ENCODE peak calls at places on chromosomes 16 and 17, in seven cellular contexts. O, I, C, L, J, H and U are unnamed samples.

GRCh38 chr16:66427036-66427446 is at the start of gene BEAN1:
- DNase-seq in O (no peak), I (no peak), C (peak; percentile 40), L (no peak), J (peak; percentile 52), H (no peak), U (no peak)

GRCh38 chr16:4743217-4743897 is 9.0 kb downstream of the DNAAF8 start:
- DNase-seq in O (no peak), I (no peak), C (no peak), L (no peak), J (no peak), H (no peak), U (no peak)

GRCh38 chr16:85145734-85146531 is 33.7 kb upstream of the CIBAR2 start:
- DNase-seq in O (no peak), I (no peak), C (no peak), L (no peak), J (no peak), H (no peak), U (no peak)

GRCh38 chr16:16009396-16009795 is 60.0 kb downstream of the ABCC1 start:
- DNase-seq in O (no peak), I (no peak), C (peak; percentile 63), L (no peak), J (no peak), H (no peak), U (no peak)

GRCh38 chr17:71870546-71870862 is 250.3 kb upstream of the SOX9 start:
- DNase-seq in O (no peak), I (no peak), C (no peak), L (no peak), J (no peak), H (no peak), U (no peak)

GRCh38 chr17:27339836-27340550 is 46.1 kb downstream of the WSB1 start:
- DNase-seq in O (no peak), I (no peak), C (no peak), L (no peak), J (no peak), H (no peak), U (no peak)

GRCh38 chr17:75340636-75341035 is 51.4 kb upstream of the SLC25A19 start:
- DNase-seq in O (no peak), I (no peak), C (no peak), L (no peak), J (no peak), H (no peak), U (no peak)

GRCh38 chr16:81885976-81886586 is 107.0 kb downstream of the PLCG2 start:
- DNase-seq in O (no peak), I (no peak), C (no peak), L (peak; percentile 16), J (no peak), H (no peak), U (no peak)

GRCh38 chr16:23996258-23996955 is 160.6 kb downstream of the PRKCB start:
- DNase-seq in O (no peak), I (no peak), C (no peak), L (no peak), J (no peak), H (no peak), U (no peak)

GRCh38 chr16:29710227-29711219 is 31.5 kb downstream of the QPRT start:
- DNase-seq in O (peak; percentile 22), I (peak; percentile 37), C (no peak), L (peak; percentile 79), J (no peak), H (peak; percentile 3), U (peak; percentile 57)

GRCh38 chr16:57113042-57113453 is 20.7 kb downstream of the CPNE2 start:
- DNase-seq in O (no peak), I (no peak), C (no peak), L (peak; percentile 34), J (no peak), H (no peak), U (peak; percentile 25)

GRCh38 chr17:80458016-80458415 is 18.4 kb downstream of the NPTX1 start:
- DNase-seq in O (no peak), I (no peak), C (no peak), L (no peak), J (no peak), H (no peak), U (no peak)

GRCh38 chr16:30660424-30661251 is 2.4 kb downstream of the FBRS start:
- DNase-seq in O (peak; percentile 67), I (no peak), C (no peak), L (peak; percentile 58), J (no peak), H (no peak), U (no peak)

GRCh38 chr16:70304892-70305448 is 6.0 kb downstream of the DDX19B start:
- DNase-seq in O (no peak), I (no peak), C (no peak), L (no peak), J (no peak), H (no peak), U (no peak)

GRCh38 chr17:6070280-6070894 is at the start of gene WSCD1:
- DNase-seq in O (no peak), I (no peak), C (peak; percentile 42), L (no peak), J (no peak), H (no peak), U (no peak)

GRCh38 chr17:58219789-58220183 is 731 bp upstream of the MKS1 start:
- DNase-seq in O (no peak), I (no peak), C (no peak), L (no peak), J (no peak), H (no peak), U (no peak)

GRCh38 chr16:57606847-57607501 is 21.5 kb upstream of the ADGRG1 start:
- DNase-seq in O (no peak), I (no peak), C (no peak), L (no peak), J (no peak), H (no peak), U (no peak)

GRCh38 chr17:7929158-7930029 is at the start of gene KCNAB3:
- DNase-seq in O (no peak), I (peak; percentile 82), C (peak; percentile 45), L (peak; percentile 69), J (peak; percentile 79), H (no peak), U (no peak)

GRCh38 chr16:47204736-47205499 is 61.2 kb upstream of the NETO2 start:
- DNase-seq in O (no peak), I (no peak), C (no peak), L (no peak), J (no peak), H (no peak), U (no peak)

GRCh38 chr16:17335826-17336492 is 134.8 kb downstream of the XYLT1 start:
- DNase-seq in O (no peak), I (peak; percentile 68), C (no peak), L (peak; percentile 19), J (peak; percentile 49), H (no peak), U (no peak)

DNA sequence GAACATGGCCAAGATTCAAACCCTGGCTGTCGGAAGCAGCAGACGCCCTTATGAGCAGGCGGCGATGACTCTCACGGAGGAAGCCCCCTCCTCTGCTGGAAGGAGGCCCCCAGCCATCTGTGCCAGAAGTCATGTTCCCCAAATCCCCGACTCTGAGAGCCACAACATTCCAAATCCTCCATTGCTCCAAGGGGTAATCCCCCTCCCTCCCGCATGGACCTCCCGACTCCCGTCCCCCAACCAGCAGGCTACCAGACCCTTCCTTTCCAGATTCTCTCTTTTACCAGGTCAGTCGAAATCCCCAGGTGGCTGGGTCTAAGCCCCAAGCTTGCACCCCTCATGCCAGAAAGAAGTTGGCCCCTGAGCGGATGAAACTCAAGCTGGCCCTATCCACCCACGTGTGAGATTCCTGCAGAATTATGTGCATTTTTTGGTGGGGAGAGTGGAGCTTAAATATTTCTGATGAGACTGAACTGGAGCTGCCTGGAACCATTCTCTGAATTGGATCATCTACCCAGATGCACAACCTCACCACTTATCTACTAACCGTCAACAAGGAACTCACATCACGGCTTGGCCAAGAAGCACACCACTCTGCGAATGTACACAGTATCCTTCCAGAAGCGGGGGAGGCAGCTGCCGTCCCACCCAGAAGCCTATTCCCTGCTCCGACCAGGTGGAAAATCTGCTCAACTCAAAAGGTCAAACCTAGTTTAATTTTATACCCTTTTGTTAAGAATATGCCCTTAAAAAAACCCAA is 283.5 kb downstream of the C16orf95 start:
- DNase-seq in O (no peak), I (no peak), C (no peak), L (peak; percentile 12), J (no peak), H (no peak), U (no peak)
- H3K27me3 ChIP-seq in O (no peaks in the 10 kb centered on the region), I (no peaks in the 10 kb centered on the region), C (no peaks in the 10 kb centered on the region), L (peaks cover 33% of the 10 kb centered on the region), J (peaks cover 15% of the 10 kb centered on the region), H (peaks cover 7% of the 10 kb centered on the region), U (peaks cover 6% of the 10 kb centered on the region)

GRCh38 chr16:25018972-25019617 is 3.9 kb upstream of the ARHGAP17 start:
- DNase-seq in O (no peak), I (no peak), C (no peak), L (no peak), J (no peak), H (no peak), U (no peak)
- H3K4me3 ChIP-seq in O (no peak overlapping the region), I (no peak overlapping the region), C (no peak overlapping the region), L (no peak overlapping the region), J (no peak overlapping the region), H (no peak overlapping the region), U (no peak overlapping the region)

DNA sequence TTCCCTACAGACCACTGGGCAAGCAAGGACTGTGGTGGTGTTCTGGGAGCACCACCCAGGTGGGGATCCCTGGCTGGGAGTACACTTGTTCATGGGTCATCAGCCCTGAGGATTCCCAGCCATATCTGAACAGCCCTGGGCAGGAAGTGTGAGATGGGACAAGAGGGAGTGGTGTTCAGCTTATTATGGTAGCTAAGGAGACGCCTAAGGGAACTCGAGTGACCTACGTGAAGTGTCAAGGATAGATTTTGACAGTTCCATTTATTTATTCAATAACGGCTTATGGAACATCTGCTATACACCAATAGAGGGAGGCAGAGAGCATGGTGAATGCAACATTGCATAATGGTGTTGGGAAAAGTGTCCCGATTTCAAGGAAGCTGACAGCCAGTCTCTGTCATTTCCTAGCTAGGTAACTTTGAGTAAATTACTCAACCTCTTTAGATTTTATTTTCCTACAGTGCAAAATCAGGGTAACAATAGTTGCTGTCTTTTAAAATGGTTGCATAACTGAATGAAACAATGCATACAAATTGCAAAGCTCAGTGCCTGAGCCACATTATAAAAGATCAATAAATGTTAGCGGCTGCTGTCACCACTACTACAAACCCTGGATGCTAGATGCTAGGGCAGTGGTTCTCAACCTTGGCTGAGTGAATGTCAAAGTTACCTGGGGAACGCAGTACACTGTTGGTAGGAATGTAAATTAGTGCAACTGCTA is 534.1 kb downstream of the GRIN2A start:
- DNase-seq in O (no peak), I (no peak), C (no peak), L (no peak), J (no peak), H (no peak), U (no peak)
- TF ChIP-seq CTCF in O (no peak), I (peak; percentile 47), C (peak; percentile 79), L (peak; percentile 37), J (peak; percentile 63), H (peak; percentile 60), U (peak; percentile 60)

DNA sequence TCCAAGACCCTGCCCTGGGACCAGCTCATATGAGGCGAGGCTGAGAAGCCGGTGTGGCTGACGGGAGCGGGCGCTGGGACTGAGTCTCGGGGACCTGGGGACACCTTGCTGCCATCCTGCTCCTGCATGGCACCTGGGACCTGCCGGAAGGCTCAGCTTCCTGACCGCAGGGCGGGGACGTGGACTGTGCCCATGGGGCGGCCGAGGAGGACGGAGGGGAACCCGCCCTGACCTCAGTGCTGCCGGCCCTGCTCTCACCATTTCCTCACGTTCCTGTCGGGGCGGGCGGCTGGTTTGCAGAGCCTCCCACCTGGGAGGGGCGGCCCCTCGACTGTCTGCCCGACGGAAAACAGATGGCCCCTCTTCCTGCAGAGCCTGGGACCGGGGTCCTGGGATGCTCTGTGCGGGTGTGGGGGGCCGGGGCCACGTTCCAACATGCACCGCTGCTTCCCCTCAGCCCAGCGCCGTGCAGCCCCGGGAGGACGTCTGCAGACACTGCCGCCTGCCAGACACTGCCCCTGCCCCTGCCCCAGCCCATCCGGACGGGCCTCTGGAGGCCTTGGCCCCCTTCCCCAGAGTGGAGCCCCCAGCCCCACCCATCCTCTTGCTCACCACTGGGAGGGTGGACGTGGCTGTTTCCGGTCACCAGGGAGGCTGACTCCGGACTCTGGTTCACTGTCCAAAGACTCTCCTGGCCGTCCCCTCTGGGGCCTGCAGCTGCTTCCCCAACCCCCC is 43.9 kb upstream of the SSTR5 start:
- DNase-seq in O (no peak), I (no peak), C (no peak), L (no peak), J (no peak), H (no peak), U (no peak)
- H3K27me3 ChIP-seq in O (no peaks in the 10 kb centered on the region), I (no peaks in the 10 kb centered on the region), C (no peaks in the 10 kb centered on the region), L (peaks cover 22% of the 10 kb centered on the region), J (peaks cover 55% of the 10 kb centered on the region), H (peaks cover 41% of the 10 kb centered on the region), U (peaks cover 61% of the 10 kb centered on the region)